ENCODE peak calls at places on chromosomes 6 and 20, in ten cellular contexts. Q, N, S, I, T, G, Y, Z, M and D are unnamed samples.

GRCh38 chr6:127855542-127856159 is 45.2 kb downstream of the THEMIS start:
- DNase-seq in Q (peak; percentile 51), N (no peak), S (no peak), I (peak; percentile 49), T (no peak), G (no peak), Y (no peak), Z (no peak), M (peak; percentile 18), D (peak; percentile 54)

GRCh38 chr20:6513586-6513985 is 253.9 kb upstream of the BMP2 start:
- DNase-seq in Q (no peak), N (no peak), S (no peak), I (no peak), T (no peak), G (no peak), Y (no peak), Z (no peak), M (no peak), D (no peak)

GRCh38 chr6:44315506-44315905 is 2.4 kb upstream of the AARS2 start:
- DNase-seq in Q (no peak), N (no peak), S (no peak), I (no peak), T (no peak), G (no peak), Y (no peak), Z (no peak), M (peak; percentile 65), D (no peak)

GRCh38 chr20:9627219-9627618 is 112.8 kb downstream of the LAMP5 start:
- DNase-seq in Q (no peak), N (no peak), S (no peak), I (no peak), T (no peak), G (no peak), Y (no peak), Z (no peak), M (no peak), D (no peak)

GRCh38 chr6:138569970-138570715 is 70.8 kb upstream of the NHSL1 start:
- DNase-seq in Q (no peak), N (no peak), S (no peak), I (no peak), T (no peak), G (no peak), Y (no peak), Z (no peak), M (no peak), D (no peak)

GRCh38 chr6:43231735-43232450 is 2.6 kb upstream of the DNPH1 start:
- DNase-seq in Q (no peak), N (no peak), S (no peak), I (no peak), T (no peak), G (no peak), Y (no peak), Z (no peak), M (no peak), D (no peak)

GRCh38 chr20:63100401-63100925 is 93.7 kb upstream of the BHLHE23 start:
- DNase-seq in Q (no peak), N (peak; percentile 42), S (no peak), I (no peak), T (no peak), G (no peak), Y (no peak), Z (no peak), M (no peak), D (no peak)

GRCh38 chr6:44855562-44856494 is 468.3 kb downstream of the CDC5L start:
- DNase-seq in Q (peak; percentile 83), N (no peak), S (no peak), I (no peak), T (no peak), G (no peak), Y (no peak), Z (no peak), M (no peak), D (no peak)

GRCh38 chr20:57396638-57397003 is 5.4 kb downstream of the RBM38 start:
- DNase-seq in Q (no peak), N (no peak), S (no peak), I (no peak), T (no peak), G (no peak), Y (no peak), Z (no peak), M (no peak), D (no peak)

GRCh38 chr20:57394087-57395082 is 3.2 kb downstream of the RBM38 start:
- DNase-seq in Q (no peak), N (peak; percentile 78), S (no peak), I (no peak), T (no peak), G (no peak), Y (no peak), Z (no peak), M (no peak), D (no peak)

GRCh38 chr20:57397004-57397692 is 6.0 kb downstream of the RBM38 start:
- DNase-seq in Q (no peak), N (peak; percentile 80), S (no peak), I (no peak), T (no peak), G (no peak), Y (no peak), Z (no peak), M (no peak), D (no peak)

GRCh38 chr20:57396212-57396611 is 5.0 kb downstream of the RBM38 start:
- DNase-seq in Q (no peak), N (peak; percentile 80), S (no peak), I (no peak), T (no peak), G (no peak), Y (no peak), Z (no peak), M (no peak), D (no peak)

DNA sequence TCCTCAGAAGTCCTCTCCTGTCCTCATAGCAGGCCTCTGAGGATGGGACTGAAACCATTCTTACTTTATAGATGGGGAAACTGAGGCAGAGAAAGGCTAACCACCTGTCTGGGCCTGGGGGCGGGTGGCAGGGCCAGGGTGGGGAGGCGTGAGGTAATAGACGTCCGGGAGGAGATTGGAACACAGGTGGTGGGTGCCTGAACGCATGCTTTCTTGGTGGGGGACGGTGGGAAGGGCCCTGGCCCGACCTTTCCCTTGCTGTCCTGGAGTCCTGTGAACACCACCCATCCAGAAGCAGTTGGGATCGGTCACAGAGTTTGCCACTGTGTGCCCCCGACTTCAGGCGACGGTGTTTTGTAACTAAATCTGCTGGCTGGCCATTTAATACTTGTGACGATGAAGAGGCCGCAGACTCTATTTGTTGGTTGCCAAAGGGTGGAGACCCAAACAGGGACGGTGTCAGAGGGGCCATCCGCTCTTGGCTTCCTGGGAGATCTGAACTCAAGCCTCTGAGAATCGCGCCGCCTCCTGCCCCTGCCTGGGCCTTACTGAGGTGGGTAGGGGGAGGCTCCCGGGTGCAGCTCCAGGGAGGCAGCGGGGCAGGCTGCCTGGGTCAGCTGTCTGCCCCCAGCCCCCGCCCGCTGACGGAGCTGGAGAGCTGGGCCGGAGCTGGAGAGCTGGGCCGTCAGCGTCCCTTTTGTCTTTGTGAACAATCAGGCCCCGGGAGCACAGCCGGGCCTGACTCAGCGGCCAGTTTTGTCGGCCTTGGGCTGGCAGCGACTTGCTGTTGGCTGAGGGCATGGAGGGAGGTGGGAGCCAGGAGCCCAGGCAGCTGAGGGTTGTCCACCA is 4.1 kb downstream of the RBM38 start:
- DNase-seq in Q (peak; percentile 51), N (peak; percentile 89), S (no peak), I (no peak), T (no peak), G (no peak), Y (no peak), Z (no peak), M (peak; percentile 74), D (no peak)
- H3K4me3 ChIP-seq in Q (no peak overlapping the region), N (no peak overlapping the region), S (no peak overlapping the region), I (no peak overlapping the region), T (no peak overlapping the region), G (peak overlapping the region; percentile 36), Y (no peak overlapping the region), Z (no peak overlapping the region), M (no peak overlapping the region), D (no peak overlapping the region)

GRCh38 chr6:13274707-13275434 is 53.5 kb downstream of the TBC1D7 start:
- DNase-seq in Q (no peak), N (no peak), S (no peak), I (no peak), T (no peak), G (no peak), Y (no peak), Z (no peak), M (no peak), D (no peak)
- H3K4me3 ChIP-seq in Q (no peak overlapping the region), N (no peak overlapping the region), S (no peak overlapping the region), I (no peak overlapping the region), T (no peak overlapping the region), G (no peak overlapping the region), Y (no peak overlapping the region), Z (peak overlapping the region; percentile 8), M (no peak overlapping the region), D (no peak overlapping the region)

GRCh38 chr6:13576017-13576416 is 1.6 kb downstream of the SIRT5 start:
- DNase-seq in Q (no peak), N (no peak), S (no peak), I (no peak), T (no peak), G (no peak), Y (no peak), Z (no peak), M (no peak), D (no peak)
- H3K4me3 ChIP-seq in Q (no peak overlapping the region), N (no peak overlapping the region), S (no peak overlapping the region), I (no peak overlapping the region), T (no peak overlapping the region), G (no peak overlapping the region), Y (no peak overlapping the region), Z (no peak overlapping the region), M (no peak overlapping the region), D (no peak overlapping the region)

GRCh38 chr6:40948598-40948997 is 90.4 kb downstream of the UNC5CL start:
- DNase-seq in Q (peak; percentile 45), N (no peak), S (no peak), I (peak; percentile 21), T (peak; percentile 54), G (no peak), Y (no peak), Z (no peak), M (peak; percentile 77), D (no peak)

GRCh38 chr6:40946738-40947301 is 92.2 kb downstream of the UNC5CL start:
- DNase-seq in Q (no peak), N (no peak), S (no peak), I (no peak), T (no peak), G (no peak), Y (no peak), Z (no peak), M (no peak), D (no peak)

GRCh38 chr6:40953486-40953885 is 85.5 kb downstream of the UNC5CL start:
- DNase-seq in Q (peak; percentile 41), N (no peak), S (no peak), I (no peak), T (no peak), G (no peak), Y (no peak), Z (no peak), M (no peak), D (no peak)

GRCh38 chr6:40950986-40951730 is 87.9 kb downstream of the UNC5CL start:
- DNase-seq in Q (peak; percentile 45), N (no peak), S (no peak), I (peak; percentile 42), T (peak; percentile 48), G (no peak), Y (no peak), Z (no peak), M (peak; percentile 70), D (no peak)

DNA sequence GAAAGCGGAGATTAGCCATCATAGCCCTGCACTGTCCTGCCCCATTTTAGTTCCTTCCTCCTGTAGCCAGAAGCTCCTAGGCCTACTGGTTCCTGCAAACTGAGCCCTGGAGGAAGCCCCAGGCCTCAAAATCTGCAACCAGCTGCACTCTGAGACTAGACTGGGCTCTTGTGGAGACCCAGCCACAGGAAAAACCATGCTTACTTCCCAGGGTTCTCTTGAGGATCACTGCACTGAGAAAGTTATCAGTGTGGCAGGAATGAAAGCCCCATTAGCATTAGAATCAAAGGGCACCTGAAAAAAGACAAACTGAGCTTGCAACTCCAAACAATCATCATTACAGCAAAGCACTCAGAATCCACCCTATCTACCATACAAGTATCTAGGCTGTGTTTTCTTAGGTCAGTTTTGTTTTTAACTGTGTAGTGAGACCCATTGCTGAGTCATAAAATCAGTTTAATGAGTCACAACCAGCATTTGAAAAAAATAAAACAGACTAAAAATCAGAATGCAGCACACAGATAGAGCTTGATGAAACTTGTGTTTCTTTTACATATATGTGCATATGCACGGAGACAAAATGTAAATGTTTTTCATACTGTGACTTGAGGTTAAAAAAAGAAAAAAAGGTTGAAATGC is 91.0 kb downstream of the UNC5CL start:
- DNase-seq in Q (peak; percentile 84), N (no peak), S (no peak), I (peak; percentile 56), T (no peak), G (no peak), Y (no peak), Z (no peak), M (peak; percentile 70), D (no peak)
- H3K4me3 ChIP-seq in Q (no peak overlapping the region), N (no peak overlapping the region), S (no peak overlapping the region), I (peak overlapping the region; percentile 4), T (no peak overlapping the region), G (no peak overlapping the region), Y (no peak overlapping the region), Z (no peak overlapping the region), M (no peak overlapping the region), D (no peak overlapping the region)